ENCODE peak calls at places on chromosomes 2 and 18, in five cellular contexts. Y is SK-N-MC, H is sigmoid colon, M is right lobe of liver, A is psoas muscle. G is an unnamed sample.

GRCh38 chr2:177316756-177317155 is 52.2 kb upstream of the NFE2L2 start:
- DNase-seq in M (no peak), H (no peak), Y (no peak), A (no peak), G (no peak)

GRCh38 chr2:191318729-191319078 is 73.5 kb downstream of the MYO1B start:
- DNase-seq in M (no peak), H (no peak), A (no peak), Y (no peak), G (no peak)

GRCh38 chr2:127597984-127598380 is 48.0 kb upstream of the GPR17 start:
- DNase-seq in Y (no peak), A (no peak), H (no peak), M (no peak), G (peak; percentile 17)

GRCh38 chr18:55778731-55779460 is 190.9 kb upstream of the TCF4 start:
- DNase-seq in A (no peak), Y (no peak), H (no peak), M (no peak), G (no peak)

GRCh38 chr2:102046135-102046901 is 54.6 kb downstream of the IL1R2 start:
- DNase-seq in Y (no peak), H (no peak), A (no peak), M (no peak), G (no peak)

GRCh38 chr18:8895987-8896619 is 190.7 kb downstream of the MTCL1 start:
- DNase-seq in A (no peak), Y (no peak), H (no peak), M (no peak), G (no peak)

GRCh38 chr2:214410918-214411554 is at the start of gene VWC2L:
- DNase-seq in A (peak; percentile 75), H (no peak), Y (peak; percentile 55), M (peak; percentile 76), G (peak; percentile 89)

GRCh38 chr2:17803492-17803891 is 12.8 kb upstream of the MSGN1 start:
- DNase-seq in H (no peak), M (no peak), A (no peak), Y (no peak), G (no peak)

GRCh38 chr2:45210466-45211195 is 201.4 kb upstream of the SIX2 start:
- DNase-seq in H (no peak), M (no peak), Y (no peak), A (no peak), G (no peak)
- H3K4me3 ChIP-seq in H (no peak overlapping the region), M (no peak overlapping the region), Y (no peak overlapping the region), A (no peak overlapping the region), G (no peak overlapping the region)

DNA sequence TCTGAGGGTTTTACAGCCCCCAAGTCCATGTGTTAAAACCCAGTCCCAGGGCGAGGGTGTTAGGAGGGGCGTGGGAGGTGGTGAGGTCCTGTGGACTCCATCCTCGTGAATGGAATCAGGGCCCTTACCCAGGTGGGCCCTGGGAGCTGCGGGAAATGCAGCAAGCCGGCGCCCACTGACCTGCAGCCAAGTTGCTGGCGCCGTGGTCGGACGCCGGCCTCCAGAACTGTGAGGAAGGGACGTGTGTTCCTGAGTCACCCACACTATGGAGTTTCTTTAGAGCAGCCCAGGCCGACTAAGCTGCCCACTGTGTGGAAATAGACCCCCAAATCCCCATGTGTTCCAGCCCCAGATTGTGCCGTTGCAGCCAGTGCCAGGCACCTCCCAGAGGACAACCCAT is 26.4 kb downstream of the CTDP1 start:
- DNase-seq in H (no peak), Y (no peak), A (no peak), M (no peak), G (no peak)
- H3K36me3 ChIP-seq in H (no peaks in the 10 kb centered on the region), Y (no peaks in the 10 kb centered on the region), A (peaks cover 6% of the 10 kb centered on the region), M (peaks cover 41% of the 10 kb centered on the region), G (no peaks in the 10 kb centered on the region)

GRCh38 chr2:240818293-240818542 is 1.8 kb downstream of the KIF1A start:
- DNase-seq in H (no peak), M (no peak), A (no peak), Y (no peak), G (no peak)
- H3K4me3 ChIP-seq in H (no peak overlapping the region), M (no peak overlapping the region), A (no peak overlapping the region), Y (peak overlapping the region; percentile 76), G (no peak overlapping the region)

GRCh38 chr2:23270810-23271209 is 114.2 kb upstream of the KLHL29 start:
- DNase-seq in Y (no peak), H (no peak), A (no peak), M (no peak), G (no peak)
- H3K36me3 ChIP-seq in Y (no peaks in the 10 kb centered on the region), H (no peaks in the 10 kb centered on the region), A (no peaks in the 10 kb centered on the region), M (no peaks in the 10 kb centered on the region), G (no peaks in the 10 kb centered on the region)

DNA sequence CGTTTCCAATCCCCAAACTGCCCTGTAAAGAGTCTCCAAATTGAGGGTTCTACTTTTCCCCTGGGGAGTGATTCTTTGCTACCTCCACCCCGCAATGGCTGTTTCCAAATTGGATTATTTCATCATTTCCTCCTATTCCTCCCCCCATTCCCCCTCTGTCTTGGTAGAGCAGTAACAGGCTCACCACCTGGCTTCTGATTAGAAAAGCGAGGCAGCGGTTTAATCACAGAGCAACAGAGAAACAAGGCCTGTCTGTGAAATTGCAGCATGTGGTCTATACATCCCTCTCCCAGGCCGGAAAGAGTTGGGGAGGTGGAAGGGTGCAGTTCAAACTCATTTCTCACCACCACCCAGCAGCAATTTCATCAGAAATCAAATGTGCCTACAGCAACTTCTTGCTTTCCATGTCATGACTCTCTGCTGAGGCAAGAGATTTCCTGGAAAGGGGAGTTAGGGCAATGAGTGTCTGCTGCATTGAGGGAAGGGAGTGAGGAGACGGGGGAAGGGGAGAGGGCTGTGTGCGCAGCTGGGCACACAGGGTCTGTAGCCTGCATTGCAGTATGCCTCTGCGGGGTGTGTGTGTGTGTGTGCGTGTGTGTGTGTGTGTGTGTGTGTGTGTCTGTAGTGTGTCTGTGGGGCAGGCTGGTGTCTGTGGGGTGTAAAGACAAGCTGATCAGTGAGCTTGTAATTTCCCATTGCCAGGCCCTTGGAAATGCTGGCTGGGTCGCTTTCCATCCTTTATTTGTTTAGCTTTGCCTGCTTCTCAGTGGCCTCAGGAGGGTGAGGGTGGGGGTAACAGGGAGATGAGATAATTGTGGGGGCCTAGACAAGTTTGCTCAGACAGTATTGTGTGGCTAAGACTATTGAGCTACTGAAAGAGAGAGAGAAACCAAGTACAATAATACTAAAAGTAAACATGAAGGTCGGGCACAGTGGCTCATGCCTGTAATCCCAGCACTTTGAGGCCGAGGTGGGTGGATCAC is 13.5 kb upstream of the IGFBP2 start:
- DNase-seq in M (no peak), H (no peak), Y (no peak), A (no peak), G (no peak)
- H3K4me3 ChIP-seq in M (no peak overlapping the region), H (no peak overlapping the region), Y (peak overlapping the region; percentile 67), A (no peak overlapping the region), G (no peak overlapping the region)

G was measured in aorta.